ENCODE peak calls at places on chromosome 10, in four cellular contexts. Y is ELR, A is H54, U is SK-N-SH. P is an unnamed sample.

GRCh38 chr10:80545258-80545881 is 7.7 kb downstream of the SH2D4B start:
- DNase-seq in Y (no peak), A (no peak), U (no peak), P (no peak)

GRCh38 chr10:69385454-69386350 is 31.0 kb downstream of the TACR2 start:
- DNase-seq in Y (no peak), A (no peak), U (no peak), P (no peak)

GRCh38 chr10:85545874-85546273 is 820.7 kb downstream of the GRID1 start:
- DNase-seq in Y (no peak), A (no peak), U (no peak), P (no peak)

GRCh38 chr10:100470367-100470766 is 7.6 kb downstream of the WNT8B start:
- DNase-seq in Y (peak), A (no peak), U (no peak), P (peak)

GRCh38 chr10:117094856-117095255 is 43.2 kb downstream of the VAX1 start:
- DNase-seq in Y (no peak), A (no peak), U (no peak), P (no peak)

GRCh38 chr10:130611239-130611638 is 475.0 kb downstream of the GLRX3 start:
- DNase-seq in Y (no peak), A (no peak), U (no peak), P (no peak)

GRCh38 chr10:12969951-12970350 is 31.6 kb downstream of the CCDC3 start:
- DNase-seq in Y (no peak), A (no peak), U (no peak), P (no peak)

GRCh38 chr10:79020605-79021004 is 48.2 kb upstream of the ZMIZ1 start:
- DNase-seq in Y (no peak), A (no peak), U (no peak), P (no peak)

GRCh38 chr10:24912214-24912613 is 40.2 kb downstream of the PRTFDC1 start:
- DNase-seq in Y (peak), A (no peak), U (no peak), P (peak)

GRCh38 chr10:24456319-24456718 is 247.4 kb downstream of the KIAA1217 start:
- DNase-seq in Y (peak), A (peak), U (no peak), P (peak)

GRCh38 chr10:99343262-99343661 is 14.1 kb downstream of the CNNM1 start:
- DNase-seq in Y (no peak), A (no peak), U (no peak), P (no peak)

GRCh38 chr10:72265925-72266865 is 7.5 kb upstream of the DDIT4 start:
- DNase-seq in Y (no peak), A (no peak), U (no peak), P (no peak)

GRCh38 chr10:50388181-50388580 is 136.9 kb upstream of the ASAH2 start:
- DNase-seq in Y (no peak), A (no peak), U (no peak), P (no peak)

GRCh38 chr10:121154846-121155245 is 303.7 kb downstream of the WDR11 start:
- DNase-seq in Y (no peak), A (no peak), U (no peak), P (no peak)

GRCh38 chr10:97612386-97612785 is 20.9 kb downstream of the MORN4 start:
- DNase-seq in Y (peak), A (peak), U (peak), P (peak)

GRCh38 chr10:115915429-115915828 is 357.6 kb downstream of the GFRA1 start:
- DNase-seq in Y (no peak), A (no peak), U (no peak), P (no peak)

GRCh38 chr10:132104062-132104461 is 38.3 kb downstream of the JAKMIP3 start:
- DNase-seq in Y (no peak), A (no peak), U (no peak), P (no peak)

GRCh38 chr10:86376852-86377796 is 10.5 kb upstream of the GRID1 start:
- DNase-seq in Y (peak), A (peak), U (peak), P (peak)

GRCh38 chr10:99280472-99280871 is 44.8 kb upstream of the HPSE2 start:
- DNase-seq in Y (peak), A (no peak), U (no peak), P (peak)

GRCh38 chr10:1160561-1160961 is 104.4 kb downstream of the WDR37 start:
- DNase-seq in Y (no peak), A (no peak), U (no peak), P (no peak)

GRCh38 chr10:132057191-132057681 is 8.5 kb upstream of the JAKMIP3 start:
- DNase-seq in Y (no peak), A (no peak), U (no peak), P (no peak)

GRCh38 chr10:2839081-2839725 is 228.1 kb upstream of the PFKP start:
- DNase-seq in Y (peak), A (peak), U (peak), P (peak)

GRCh38 chr10:11515596-11516418 is 95.6 kb downstream of the USP6NL start:
- DNase-seq in Y (peak), A (no peak), U (peak), P (peak)

GRCh38 chr10:59012839-59013238 is 163.6 kb upstream of the PHYHIPL start:
- DNase-seq in Y (no peak), A (no peak), U (no peak), P (no peak)